ENCODE peak calls at places on chromosome 12, in five cellular contexts. M, E, O, S and F are unnamed samples.

GRCh38 chr12:132006056-132006680 is 56.4 kb downstream of the EP400 start:
- DNase-seq in M (peak), E (no peak), O (no peak), S (peak), F (no peak)

GRCh38 chr12:96902076-96902475 is 5.0 kb upstream of the NEDD1 start:
- DNase-seq in M (no peak), E (no peak), O (no peak), S (no peak), F (no peak)

GRCh38 chr12:84661732-84662326 is 250.8 kb downstream of the SLC6A15 start:
- DNase-seq in M (peak), E (no peak), O (no peak), S (peak), F (no peak)

GRCh38 chr12:124754949-124755800 is 108.5 kb downstream of the SCARB1 start:
- DNase-seq in M (peak), E (no peak), O (no peak), S (peak), F (peak)

GRCh38 chr12:29726321-29726692 is 57.4 kb downstream of the TMTC1 start:
- DNase-seq in M (peak), E (no peak), O (no peak), S (peak), F (no peak)

GRCh38 chr12:115185529-115185928 is 501.6 kb upstream of the TBX3 start:
- DNase-seq in M (peak), E (no peak), O (no peak), S (peak), F (no peak)

GRCh38 chr12:93880853-93881522 is 203.8 kb downstream of the CRADD start:
- DNase-seq in M (no peak), E (no peak), O (no peak), S (no peak), F (no peak)

GRCh38 chr12:113133036-113133435 is 2.5 kb downstream of the RASAL1 start:
- DNase-seq in M (no peak), E (no peak), O (no peak), S (no peak), F (no peak)

GRCh38 chr12:94178886-94179285 is 30.5 kb downstream of the PLXNC1 start:
- DNase-seq in M (no peak), E (no peak), O (no peak), S (no peak), F (no peak)

DNA sequence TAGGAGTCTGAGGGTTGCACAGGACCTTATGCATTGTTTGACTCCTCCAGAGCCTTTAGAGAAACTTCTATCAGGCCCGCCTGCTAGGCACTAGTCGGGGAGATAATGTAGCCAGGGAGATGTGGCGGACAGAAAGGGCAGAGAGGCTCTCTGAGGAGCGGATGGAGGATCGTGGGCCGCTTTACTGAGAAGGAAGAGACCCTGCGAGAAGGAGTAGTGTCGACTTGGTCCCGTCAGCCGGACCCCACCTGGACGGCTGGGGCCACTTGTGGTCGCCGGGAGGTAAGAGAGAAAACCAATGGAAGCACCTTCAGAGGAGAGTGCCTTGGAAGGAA is 467 bp upstream of the MCRS1 start:
- DNase-seq in M (no peak), E (no peak), O (no peak), S (no peak), F (no peak)
- H4K91ac ChIP-seq in M (peak), E (no peak), O (no peak), S (no peak), F (no peak)

DNA sequence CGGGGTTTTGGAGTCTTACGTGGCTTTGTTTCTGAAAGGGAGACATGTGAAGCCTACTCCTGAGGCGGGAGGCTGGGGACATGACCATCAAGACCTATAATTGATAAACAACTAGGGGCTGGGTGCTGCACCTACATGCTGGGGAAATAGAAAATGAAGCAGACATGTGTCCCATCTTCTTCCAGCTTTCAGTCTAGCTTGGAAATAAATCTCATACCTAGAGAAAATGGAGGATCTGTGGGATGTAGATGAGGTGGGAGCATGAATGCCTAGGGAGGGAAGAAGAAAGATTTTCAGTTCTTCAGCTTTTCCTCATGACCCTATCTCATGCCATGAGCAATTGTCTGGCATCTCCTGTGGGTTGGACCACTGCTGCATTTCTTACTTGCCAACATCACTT is 22.1 kb downstream of the EMP1 start:
- DNase-seq in M (no peak), E (no peak), O (no peak), S (peak), F (no peak)
- H2BK15ac ChIP-seq in M (no peak), E (no peak), O (no peak), S (no peak), F (no peak)

GRCh38 chr12:56633465-56634241 is 3.5 kb upstream of the BAZ2A start:
- DNase-seq in M (no peak), E (no peak), O (no peak), S (peak), F (no peak)

GRCh38 chr12:56630180-56630632 is at the start of gene BAZ2A:
- DNase-seq in M (peak), E (peak), O (peak), S (peak), F (peak)

GRCh38 chr12:56634242-56634836 is 4.2 kb upstream of the BAZ2A start:
- DNase-seq in M (no peak), E (no peak), O (peak), S (peak), F (peak)

GRCh38 chr12:56632701-56633464 is 2.8 kb upstream of the BAZ2A start:
- DNase-seq in M (no peak), E (no peak), O (peak), S (peak), F (no peak)

DNA sequence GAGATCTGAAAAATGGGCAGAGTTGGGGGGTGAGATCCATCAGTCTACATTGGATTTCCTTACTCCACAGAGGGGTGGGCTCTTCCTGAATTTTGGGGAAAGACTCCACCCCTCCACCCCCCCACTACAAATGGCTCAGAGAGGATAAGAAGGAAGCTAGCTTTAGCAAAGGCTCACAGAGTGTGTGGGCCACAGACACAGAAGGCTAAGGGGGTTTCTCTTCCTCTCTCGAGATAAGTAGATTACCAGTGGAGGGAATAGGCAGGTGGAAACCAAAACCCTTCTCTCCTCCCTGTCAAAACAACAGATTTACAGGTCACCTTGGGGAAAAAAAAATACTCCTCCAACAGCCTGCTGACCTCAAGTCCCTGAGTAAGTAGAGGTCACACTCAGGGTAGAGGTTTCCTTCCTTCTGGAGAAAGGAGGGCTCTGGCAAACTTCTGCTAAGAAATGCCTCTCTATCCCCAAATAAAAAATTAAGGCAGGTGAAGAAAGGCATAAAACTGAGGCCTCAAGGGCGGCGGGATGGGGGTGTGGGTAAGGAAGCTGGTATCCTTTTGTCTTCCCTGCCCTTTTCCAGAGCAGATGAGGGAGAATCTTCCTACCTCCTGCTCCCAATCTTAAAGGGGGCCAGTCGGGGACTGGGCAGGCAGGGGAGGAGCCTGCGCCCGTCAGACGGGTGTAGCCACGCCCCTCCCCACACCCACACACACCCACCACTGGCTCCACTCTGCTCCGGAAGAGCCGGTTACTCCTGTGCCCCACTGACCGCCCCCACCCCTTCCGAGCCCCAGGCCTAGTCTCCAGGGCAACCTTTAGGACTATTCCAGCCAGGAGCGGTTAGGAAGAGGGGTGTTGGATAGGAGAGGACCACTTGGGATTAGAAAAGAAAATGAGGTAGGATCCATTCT is 1.9 kb upstream of the BAZ2A start:
- DNase-seq in M (peak), E (no peak), O (peak), S (peak), F (peak)
- H4K91ac ChIP-seq in M (no peak), E (no peak), O (no peak), S (no peak), F (no peak)

DNA sequence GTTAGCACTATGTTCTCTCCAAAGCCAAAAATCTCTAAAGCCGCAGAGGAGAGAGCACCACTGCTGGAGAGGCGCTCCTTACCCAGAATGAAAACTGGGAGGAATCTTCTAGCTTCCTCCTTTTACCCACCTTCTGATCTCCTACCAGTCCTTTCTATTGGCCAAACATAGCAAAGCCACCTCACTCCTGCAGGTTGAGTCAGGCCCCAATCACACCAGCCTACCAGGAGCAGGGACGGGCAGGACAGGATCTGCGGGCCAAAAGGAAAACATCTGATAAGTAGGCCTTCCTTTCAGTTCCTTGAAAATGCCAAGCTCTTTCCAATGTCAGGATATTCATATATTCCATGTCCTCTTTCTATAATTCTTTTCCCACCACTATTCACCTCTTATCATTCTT is 197.7 kb upstream of the CNOT2 start:
- DNase-seq in M (no peak), E (no peak), O (no peak), S (no peak), F (no peak)
- H2BK15ac ChIP-seq in M (no peak), E (no peak), O (no peak), S (no peak), F (no peak)

DNA sequence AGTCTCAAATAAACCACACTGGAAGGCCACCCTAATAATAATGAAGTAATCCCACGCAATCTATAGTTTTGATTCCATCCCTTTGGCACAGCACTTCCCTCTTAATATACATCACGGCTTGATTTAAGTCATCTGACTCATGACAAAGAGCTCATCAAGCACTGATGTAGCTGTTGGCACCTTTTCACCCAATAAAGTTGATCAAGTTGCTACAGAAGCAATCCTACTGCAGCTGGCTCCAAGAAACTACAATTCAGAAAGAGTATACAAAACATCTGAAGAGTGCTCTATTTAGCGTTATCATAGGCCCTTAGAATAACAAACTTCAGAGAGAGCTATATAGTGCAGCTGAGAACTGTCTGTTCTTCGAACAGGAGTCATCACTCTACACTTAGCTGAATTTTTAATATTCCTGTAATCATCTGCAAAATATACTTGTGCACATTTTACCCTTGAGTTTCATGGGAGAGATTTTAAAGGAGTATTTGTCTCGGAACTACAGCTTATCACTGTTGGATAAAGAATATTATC is 94.9 kb downstream of the OSBPL8 start:
- DNase-seq in M (peak), E (no peak), O (no peak), S (no peak), F (no peak)
- H4K91ac ChIP-seq in M (no peak), E (no peak), O (no peak), S (no peak), F (no peak)

GRCh38 chr12:54426690-54427089 is 7.6 kb upstream of the ITGA5 start:
- DNase-seq in M (no peak), E (no peak), O (no peak), S (no peak), F (no peak)
- H2BK15ac ChIP-seq in M (peak), E (no peak), O (no peak), S (peak), F (no peak)

DNA sequence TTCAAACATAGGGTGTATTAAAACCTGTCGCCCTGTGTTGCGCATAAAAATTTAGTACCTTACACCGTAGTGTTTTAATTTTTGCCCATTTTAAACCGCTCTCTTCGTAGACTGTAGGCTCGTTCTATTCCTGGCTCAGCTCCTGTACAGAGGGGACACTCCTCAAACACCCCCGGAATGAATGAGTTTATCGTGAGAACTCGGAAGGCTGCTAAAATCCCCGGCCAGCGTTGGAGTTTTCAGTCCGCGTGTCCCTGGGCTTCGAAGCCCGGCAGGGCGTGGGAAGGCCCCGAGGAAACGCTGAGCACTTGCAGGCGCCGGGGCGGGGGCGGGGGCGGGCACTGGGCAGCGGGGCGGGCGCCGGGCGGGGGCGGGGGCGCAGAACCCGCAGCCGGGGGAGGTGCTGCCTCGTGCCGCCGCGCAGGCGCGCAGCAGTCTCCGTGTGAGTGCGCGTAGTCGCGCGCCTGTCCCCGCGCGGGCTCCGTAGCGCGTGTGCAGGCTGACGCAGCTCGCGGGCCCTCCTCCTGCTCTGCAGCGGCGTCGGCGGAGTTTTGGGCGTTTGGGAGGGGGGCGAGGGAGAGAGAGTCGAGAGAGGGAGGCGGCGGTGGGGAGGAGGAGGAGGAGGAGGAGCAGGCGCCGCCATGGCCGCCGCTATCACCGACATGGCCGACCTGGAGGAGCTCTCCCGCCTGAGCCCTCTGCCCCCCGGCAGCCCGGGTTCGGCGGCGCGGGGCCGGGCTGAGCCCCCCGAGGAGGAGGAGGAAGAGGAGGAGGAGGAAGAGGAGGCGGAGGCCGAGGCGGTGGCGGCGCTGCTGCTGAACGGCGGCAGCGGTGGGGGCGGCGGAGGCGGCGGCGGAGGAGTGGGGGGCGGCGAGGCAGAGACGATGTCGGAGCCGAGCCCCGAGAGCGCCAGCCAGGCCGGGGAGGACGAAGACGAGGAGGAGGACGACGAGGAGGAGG is at the start of gene AEBP2:
- DNase-seq in M (peak), E (peak), O (peak), S (peak), F (peak)
- H4K91ac ChIP-seq in M (peak), E (peak), O (peak), S (peak), F (no peak)

DNA sequence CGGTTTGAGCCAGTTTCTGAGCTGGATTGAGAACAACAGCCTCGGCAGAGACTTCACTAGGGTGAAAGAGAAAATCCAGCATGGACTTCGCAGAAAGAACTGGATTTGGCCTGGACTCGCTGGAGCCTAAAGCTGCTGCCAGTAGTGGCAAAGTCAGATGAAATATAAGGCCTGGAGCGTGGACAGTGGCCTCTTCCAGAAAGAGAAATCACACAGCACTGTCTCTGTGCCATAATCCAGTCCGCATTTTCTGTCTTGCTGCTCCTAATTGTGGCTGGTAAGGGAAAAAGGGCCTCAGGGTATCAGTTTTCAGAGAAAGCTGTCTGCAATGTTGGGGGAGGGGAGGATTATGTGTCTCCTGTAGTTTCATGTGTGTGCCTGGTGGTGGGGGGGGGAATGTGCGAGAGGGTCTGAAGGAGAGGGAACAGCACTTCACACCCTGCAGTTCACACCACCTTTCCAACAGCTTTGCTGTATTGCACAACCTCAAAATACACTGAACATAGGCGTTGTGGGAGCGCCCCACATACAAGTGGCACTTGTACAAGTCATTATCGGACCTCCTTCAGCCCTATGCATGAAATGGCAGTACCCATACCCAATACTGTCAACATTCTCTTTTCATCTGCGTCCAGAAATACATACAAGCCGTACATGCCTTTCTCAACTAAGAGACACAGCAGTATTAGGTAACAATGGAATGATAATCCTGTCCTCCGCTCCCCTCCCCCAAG is 107.6 kb upstream of the ATF7IP start:
- DNase-seq in M (peak), E (peak), O (peak), S (peak), F (peak)
- H2BK15ac ChIP-seq in M (peak), E (no peak), O (peak), S (peak), F (no peak)